ENCODE peak calls at places on chromosomes 1 and 21, in four cellular contexts. C is uterus, R is ovary, X is Peyer's patch. S is an unnamed sample. For H3K4me1, the result is how much of the 10 kb centered on the place peaks cover.

GRCh38 chr1:24830680-24831272 is 85.5 kb downstream of the CLIC4 start:
- DNase-seq in C (no peak), R (no peak), X (no peak), S (no peak)

GRCh38 chr1:48066951-48067350 is 69.8 kb upstream of the TRABD2B start:
- DNase-seq in C (no peak), R (no peak), X (no peak), S (no peak)

GRCh38 chr21:29181799-29182470 is 51.5 kb downstream of the MAP3K7CL start:
- DNase-seq in C (no peak), R (no peak), X (peak), S (no peak)

GRCh38 chr1:89339039-89339438 is 24.8 kb upstream of the GBP6 start:
- DNase-seq in C (no peak), R (no peak), X (no peak), S (no peak)

GRCh38 chr1:16980473-16981268 is at the start of gene MFAP2:
- DNase-seq in C (peak), R (peak), X (no peak), S (no peak)

GRCh38 chr21:46009951-46010655 is 28.5 kb downstream of the COL6A1 start:
- DNase-seq in C (no peak), R (peak), X (no peak), S (no peak)

GRCh38 chr1:28062806-28063205 is 25.6 kb downstream of the EYA3 start:
- DNase-seq in C (no peak), R (no peak), X (peak), S (no peak)

GRCh38 chr1:240244968-240245628 is 153.4 kb downstream of the FMN2 start:
- DNase-seq in C (no peak), R (no peak), X (no peak), S (no peak)

GRCh38 chr1:2951856-2952255 is 69.4 kb upstream of the ACTRT2 start:
- DNase-seq in C (no peak), R (no peak), X (no peak), S (peak)

GRCh38 chr1:51264470-51264869 is 28.4 kb downstream of the RNF11 start:
- DNase-seq in C (no peak), R (no peak), X (no peak), S (no peak)

GRCh38 chr1:204409111-204409510 is 2.5 kb downstream of the PPP1R15B start:
- DNase-seq in C (no peak), R (no peak), X (no peak), S (no peak)

GRCh38 chr1:207835958-207836357 is 75.0 kb downstream of the CD34 start:
- DNase-seq in C (no peak), R (no peak), X (no peak), S (no peak)

GRCh38 chr1:57350619-57351018 is 73.2 kb downstream of the DAB1 start:
- DNase-seq in C (no peak), R (no peak), X (no peak), S (no peak)

GRCh38 chr1:106049595-106049994 is 1006.9 kb upstream of the PRMT6 start:
- DNase-seq in C (no peak), R (no peak), X (no peak), S (no peak)

GRCh38 chr1:36759355-36759754 is 275.0 kb downstream of the GRIK3 start:
- DNase-seq in C (no peak), R (no peak), X (peak), S (no peak)

GRCh38 chr1:88684482-88685238 is 587 bp downstream of the PKN2 start:
- DNase-seq in C (peak), R (peak), X (peak), S (peak)

GRCh38 chr1:106755682-106756406 is 300.6 kb upstream of the PRMT6 start:
- DNase-seq in C (no peak), R (no peak), X (no peak), S (no peak)

GRCh38 chr1:46425740-46426139 is 31.6 kb downstream of the FAAH start:
- DNase-seq in C (no peak), R (no peak), X (no peak), S (no peak)

GRCh38 chr1:176670853-176671252 is 207.9 kb downstream of the PAPPA2 start:
- DNase-seq in C (no peak), R (no peak), X (no peak), S (no peak)

GRCh38 chr1:164561461-164561860 is 2.5 kb downstream of the PBX1 start:
- DNase-seq in C (no peak), R (no peak), X (no peak), S (no peak)

GRCh38 chr1:41811978-41812852 is 106.5 kb downstream of the HIVEP3 start:
- DNase-seq in C (peak), R (no peak), X (peak), S (no peak)

GRCh38 chr1:51973587-51974474 is 16.7 kb downstream of the RAB3B start:
- DNase-seq in C (no peak), R (no peak), X (no peak), S (no peak)

GRCh38 chr1:213994888-213995287 is 7.1 kb downstream of the PROX1 start:
- DNase-seq in C (no peak), R (no peak), X (no peak), S (no peak)

GRCh38 chr1:43446881-43447835 is 6.6 kb downstream of the HYI start:
- DNase-seq in C (peak), R (peak), X (peak), S (peak)

GRCh38 chr1:81071072-81071858 is 729.5 kb upstream of the ADGRL2 start:
- DNase-seq in C (no peak), R (no peak), X (no peak), S (no peak)

GRCh38 chr1:36448530-36449051 is 1.7 kb downstream of the OSCP1 start:
- DNase-seq in C (no peak), R (no peak), X (no peak), S (no peak)

GRCh38 chr21:34517491-34518245 is 5.7 kb upstream of the KCNE1 start:
- DNase-seq in C (no peak), R (no peak), X (no peak), S (no peak)

DNA sequence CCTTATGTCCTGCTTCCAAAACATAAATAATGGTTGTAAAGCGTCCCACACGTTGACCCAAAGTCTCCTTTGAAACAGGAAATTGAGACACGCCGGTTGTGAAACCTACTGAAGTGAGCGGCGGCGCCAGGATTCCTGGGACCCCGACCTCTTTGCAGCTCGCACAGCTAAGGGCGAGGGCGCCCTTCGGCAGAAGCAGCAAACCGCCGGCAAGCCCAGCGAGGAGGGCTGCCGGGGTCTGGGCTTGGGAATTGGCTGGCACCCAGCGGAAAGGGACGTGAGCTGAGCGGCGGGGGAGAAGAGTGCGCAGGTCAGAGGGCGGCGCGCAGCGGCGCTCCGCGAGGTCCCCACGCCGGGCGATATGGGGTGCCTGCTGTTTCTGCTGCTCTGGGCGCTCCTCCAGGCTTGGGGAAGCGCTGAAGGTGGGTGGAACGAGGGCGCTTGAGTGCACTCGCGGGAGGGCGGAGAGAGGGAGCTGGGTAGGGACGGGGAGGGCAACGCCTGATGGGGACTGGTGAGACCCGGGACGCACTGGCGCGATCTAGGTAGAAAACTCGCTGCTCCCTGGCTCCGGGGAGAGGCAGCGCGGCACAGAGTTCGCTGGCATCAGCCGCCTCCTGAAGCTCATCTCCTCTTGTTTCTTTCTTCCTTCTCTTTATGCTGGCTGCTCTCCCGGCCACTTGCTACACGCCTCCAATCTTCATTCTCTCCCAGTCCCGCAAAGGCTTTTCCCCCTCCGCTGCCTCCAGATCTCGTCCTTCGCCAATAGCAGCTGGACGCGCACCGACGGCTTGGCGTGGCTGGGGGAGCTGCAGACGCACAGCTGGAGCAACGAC is at the start of gene CD1D:
- DNase-seq in C (peak), R (peak), X (peak), S (peak)
- H3K4me1 ChIP-seq in C (under half), R (under half), X (under half), S (under half)

GRCh38 chr1:95311006-95311405 is 77.0 kb downstream of the RWDD3 start:
- DNase-seq in C (no peak), R (no peak), X (no peak), S (no peak)
- H3K4me3 ChIP-seq in C (no peak), R (no peak), X (no peak), S (no peak)

GRCh38 chr1:225942574-225942973 is 1.6 kb upstream of the LEFTY2 start:
- DNase-seq in C (no peak), R (no peak), X (peak), S (no peak)
- H3K27ac ChIP-seq in C (peak), R (no peak), X (no peak), S (peak)

DNA sequence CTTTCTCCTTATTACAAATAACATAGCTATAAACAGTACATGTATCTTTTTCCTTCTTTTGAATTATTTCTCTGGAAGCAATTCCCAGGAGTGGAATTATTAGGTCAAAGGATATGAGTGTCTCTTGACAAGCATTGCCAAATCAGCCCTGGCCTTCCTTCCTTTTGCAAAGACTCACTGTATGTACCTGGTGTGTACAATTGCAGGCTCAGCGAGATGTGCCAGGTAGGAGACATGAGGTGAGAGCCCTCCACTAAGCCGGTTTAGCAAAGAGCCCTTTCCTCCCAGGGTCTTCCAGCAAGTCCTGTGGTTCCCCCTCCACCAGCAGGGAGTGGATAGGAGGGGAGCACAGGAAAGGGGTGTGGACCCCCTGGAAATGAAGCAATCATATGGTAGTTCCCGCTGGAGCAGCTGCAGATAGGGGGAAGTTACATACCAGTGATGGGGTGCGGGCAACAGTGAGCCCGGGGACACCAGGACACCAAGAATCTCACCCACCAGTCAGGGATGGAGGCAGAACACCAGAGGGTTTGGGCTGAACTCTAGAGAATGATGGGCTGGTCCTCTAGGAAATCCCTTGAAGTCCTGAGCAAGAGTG is 18.3 kb downstream of the RCSD1 start:
- DNase-seq in C (no peak), R (no peak), X (no peak), S (no peak)
- H3K4me1 ChIP-seq in C (under half), R (under half), X (under half), S (under half)

GRCh38 chr1:201113451-201114244 is 1.4 kb upstream of the CACNA1S start:
- DNase-seq in C (no peak), R (no peak), X (no peak), S (no peak)
- H3K4me3 ChIP-seq in C (no peak), R (peak), X (peak), S (peak)

GRCh38 chr1:1832151-1832550 is 53.9 kb upstream of the NADK start:
- DNase-seq in C (no peak), R (no peak), X (no peak), S (no peak)
- H3K27ac ChIP-seq in C (no peak), R (no peak), X (no peak), S (no peak)

DNA sequence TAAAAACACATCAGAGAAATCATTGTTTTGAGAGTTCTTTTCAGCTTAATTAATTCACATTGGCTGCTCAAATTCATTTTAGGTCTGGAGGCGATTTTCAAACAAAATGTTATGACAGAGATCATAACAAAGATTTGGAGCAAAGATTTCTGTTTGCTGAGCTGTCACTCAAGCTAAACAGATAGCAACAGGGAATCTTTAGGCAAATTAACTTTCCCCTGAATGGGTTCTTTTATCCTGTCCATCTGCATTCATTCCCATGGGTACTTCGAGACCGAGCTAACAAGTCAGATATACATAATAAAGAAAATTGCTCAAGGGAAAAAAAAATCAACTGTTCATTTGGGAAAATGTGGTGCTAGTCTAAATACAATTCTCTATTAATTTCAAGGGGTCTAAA is 30.2 kb upstream of the CA6 start:
- DNase-seq in C (no peak), R (no peak), X (no peak), S (no peak)
- H3K4me1 ChIP-seq in C (under half), R (under half), X (under half), S (under half)

DNA sequence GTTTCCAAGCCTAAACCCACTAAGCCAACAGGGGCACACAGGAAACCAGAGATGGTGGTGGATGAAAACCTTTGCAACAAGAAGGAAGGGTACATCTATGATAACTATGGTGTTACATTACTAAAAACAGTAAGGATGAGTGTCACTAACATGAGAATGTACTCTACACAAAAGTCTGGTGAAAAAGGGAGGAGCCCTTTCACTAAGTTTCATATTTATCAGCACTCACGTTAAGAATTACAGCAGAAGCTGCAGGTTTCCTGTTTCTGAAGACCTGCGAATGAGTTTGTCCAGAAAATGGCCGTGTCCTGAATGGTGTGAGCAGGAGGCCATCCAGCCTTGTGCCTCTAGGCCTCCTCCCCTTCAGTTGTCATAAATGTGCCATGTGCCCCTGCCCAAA is 17.8 kb downstream of the ABCG1 start:
- DNase-seq in C (no peak), R (no peak), X (no peak), S (no peak)
- H3K4me3 ChIP-seq in C (no peak), R (no peak), X (no peak), S (no peak)

S was measured in lower lobe of right lung.